ENCODE peak calls at places on chromosome 18, in seven cellular contexts. One of them, this sample, is unnamed.

GRCh38 chr18:32072321-32072720 is 19.4 kb upstream of the RNF138 start:
- DNase-seq in brain microvascular endothelial cell: no peak
- DNase-seq in kidney epithelial cell: no peak
- DNase-seq in astrocyte: no peak
- DNase-seq in fibroblast of villous mesenchyme: no peak
- DNase-seq in hepatocyte: no peak
- DNase-seq in tibial nerve: no peak
- DNase-seq in this sample: no peak

GRCh38 chr18:8525692-8526091 is 83.5 kb upstream of the RAB12 start:
- DNase-seq in brain microvascular endothelial cell: no peak
- DNase-seq in kidney epithelial cell: no peak
- DNase-seq in astrocyte: no peak
- DNase-seq in fibroblast of villous mesenchyme: no peak
- DNase-seq in hepatocyte: no peak
- DNase-seq in tibial nerve: no peak
- DNase-seq in this sample: no peak

GRCh38 chr18:46469186-46469915 is 187.7 kb downstream of the LOXHD1 start:
- DNase-seq in brain microvascular endothelial cell: no peak
- DNase-seq in kidney epithelial cell: no peak
- DNase-seq in astrocyte: peak
- DNase-seq in fibroblast of villous mesenchyme: no peak
- DNase-seq in hepatocyte: peak
- DNase-seq in tibial nerve: no peak
- DNase-seq in this sample: no peak

GRCh38 chr18:25941556-25941955 is 148.9 kb downstream of the SS18 start:
- DNase-seq in brain microvascular endothelial cell: no peak
- DNase-seq in kidney epithelial cell: no peak
- DNase-seq in astrocyte: no peak
- DNase-seq in fibroblast of villous mesenchyme: no peak
- DNase-seq in hepatocyte: no peak
- DNase-seq in tibial nerve: no peak
- DNase-seq in this sample: no peak

GRCh38 chr18:50429207-50429948 is 54.5 kb downstream of the SKA1 start:
- DNase-seq in brain microvascular endothelial cell: peak
- DNase-seq in kidney epithelial cell: no peak
- DNase-seq in astrocyte: no peak
- DNase-seq in fibroblast of villous mesenchyme: peak
- DNase-seq in hepatocyte: peak
- DNase-seq in tibial nerve: no peak
- DNase-seq in this sample: peak

GRCh38 chr18:43664487-43665008 is 387.3 kb upstream of the SYT4 start:
- DNase-seq in brain microvascular endothelial cell: no peak
- DNase-seq in kidney epithelial cell: no peak
- DNase-seq in astrocyte: peak
- DNase-seq in fibroblast of villous mesenchyme: no peak
- DNase-seq in hepatocyte: no peak
- DNase-seq in tibial nerve: no peak
- DNase-seq in this sample: peak

GRCh38 chr18:23170137-23170536 is 34.9 kb downstream of the CABLES1 start:
- DNase-seq in brain microvascular endothelial cell: no peak
- DNase-seq in kidney epithelial cell: no peak
- DNase-seq in astrocyte: no peak
- DNase-seq in fibroblast of villous mesenchyme: no peak
- DNase-seq in hepatocyte: no peak
- DNase-seq in tibial nerve: no peak
- DNase-seq in this sample: no peak

GRCh38 chr18:48844271-48844670 is 106.5 kb downstream of the SMAD7 start:
- DNase-seq in brain microvascular endothelial cell: no peak
- DNase-seq in kidney epithelial cell: no peak
- DNase-seq in astrocyte: no peak
- DNase-seq in fibroblast of villous mesenchyme: no peak
- DNase-seq in hepatocyte: no peak
- DNase-seq in tibial nerve: no peak
- DNase-seq in this sample: no peak

GRCh38 chr18:29586210-29586609 is 1409.3 kb upstream of the CDH2 start:
- DNase-seq in brain microvascular endothelial cell: no peak
- DNase-seq in kidney epithelial cell: no peak
- DNase-seq in astrocyte: no peak
- DNase-seq in fibroblast of villous mesenchyme: no peak
- DNase-seq in hepatocyte: no peak
- DNase-seq in tibial nerve: no peak
- DNase-seq in this sample: no peak

GRCh38 chr18:79879566-79879965 is 71.9 kb downstream of the SLC66A2 start:
- DNase-seq in brain microvascular endothelial cell: no peak
- DNase-seq in kidney epithelial cell: no peak
- DNase-seq in astrocyte: no peak
- DNase-seq in fibroblast of villous mesenchyme: no peak
- DNase-seq in hepatocyte: no peak
- DNase-seq in tibial nerve: peak
- DNase-seq in this sample: no peak

GRCh38 chr18:65628390-65628789 is 122.4 kb upstream of the CDH7 start:
- DNase-seq in brain microvascular endothelial cell: no peak
- DNase-seq in kidney epithelial cell: no peak
- DNase-seq in astrocyte: no peak
- DNase-seq in fibroblast of villous mesenchyme: no peak
- DNase-seq in hepatocyte: no peak
- DNase-seq in tibial nerve: no peak
- DNase-seq in this sample: no peak

GRCh38 chr18:54742654-54743053 is 85.6 kb upstream of the RAB27B start:
- DNase-seq in brain microvascular endothelial cell: peak
- DNase-seq in kidney epithelial cell: peak
- DNase-seq in astrocyte: peak
- DNase-seq in fibroblast of villous mesenchyme: peak
- DNase-seq in hepatocyte: peak
- DNase-seq in tibial nerve: peak
- DNase-seq in this sample: peak

GRCh38 chr18:5918196-5918595 is 22.9 kb upstream of the TMEM200C start:
- DNase-seq in brain microvascular endothelial cell: no peak
- DNase-seq in kidney epithelial cell: no peak
- DNase-seq in astrocyte: no peak
- DNase-seq in fibroblast of villous mesenchyme: no peak
- DNase-seq in hepatocyte: no peak
- DNase-seq in tibial nerve: no peak
- DNase-seq in this sample: no peak

GRCh38 chr18:76459687-76460350 is 35.2 kb downstream of the ZNF516 start:
- DNase-seq in brain microvascular endothelial cell: peak
- DNase-seq in kidney epithelial cell: peak
- DNase-seq in astrocyte: peak
- DNase-seq in fibroblast of villous mesenchyme: peak
- DNase-seq in hepatocyte: peak
- DNase-seq in tibial nerve: no peak
- DNase-seq in this sample: peak

GRCh38 chr18:3269241-3269640 is 7.3 kb downstream of the MYL12B start:
- DNase-seq in brain microvascular endothelial cell: no peak
- DNase-seq in kidney epithelial cell: no peak
- DNase-seq in astrocyte: no peak
- DNase-seq in fibroblast of villous mesenchyme: no peak
- DNase-seq in hepatocyte: no peak
- DNase-seq in tibial nerve: no peak
- DNase-seq in this sample: peak
- H3K4me3 ChIP-seq in brain microvascular endothelial cell: no peak
- H3K4me3 ChIP-seq in kidney epithelial cell: no peak
- H3K4me3 ChIP-seq in astrocyte: no peak
- H3K4me3 ChIP-seq in fibroblast of villous mesenchyme: no peak
- H3K4me3 ChIP-seq in hepatocyte: no peak
- H3K4me3 ChIP-seq in tibial nerve: no peak
- H3K4me3 ChIP-seq in this sample: no peak

GRCh38 chr18:36075862-36076587 is 8.7 kb upstream of the RPRD1A start:
- DNase-seq in brain microvascular endothelial cell: peak
- DNase-seq in kidney epithelial cell: peak
- DNase-seq in astrocyte: peak
- DNase-seq in fibroblast of villous mesenchyme: peak
- DNase-seq in hepatocyte: peak
- DNase-seq in tibial nerve: no peak
- DNase-seq in this sample: peak
- H3K4me3 ChIP-seq in brain microvascular endothelial cell: no peak
- H3K4me3 ChIP-seq in kidney epithelial cell: no peak
- H3K4me3 ChIP-seq in astrocyte: no peak
- H3K4me3 ChIP-seq in fibroblast of villous mesenchyme: no peak
- H3K4me3 ChIP-seq in hepatocyte: no peak
- H3K4me3 ChIP-seq in tibial nerve: no peak
- H3K4me3 ChIP-seq in this sample: no peak

DNA sequence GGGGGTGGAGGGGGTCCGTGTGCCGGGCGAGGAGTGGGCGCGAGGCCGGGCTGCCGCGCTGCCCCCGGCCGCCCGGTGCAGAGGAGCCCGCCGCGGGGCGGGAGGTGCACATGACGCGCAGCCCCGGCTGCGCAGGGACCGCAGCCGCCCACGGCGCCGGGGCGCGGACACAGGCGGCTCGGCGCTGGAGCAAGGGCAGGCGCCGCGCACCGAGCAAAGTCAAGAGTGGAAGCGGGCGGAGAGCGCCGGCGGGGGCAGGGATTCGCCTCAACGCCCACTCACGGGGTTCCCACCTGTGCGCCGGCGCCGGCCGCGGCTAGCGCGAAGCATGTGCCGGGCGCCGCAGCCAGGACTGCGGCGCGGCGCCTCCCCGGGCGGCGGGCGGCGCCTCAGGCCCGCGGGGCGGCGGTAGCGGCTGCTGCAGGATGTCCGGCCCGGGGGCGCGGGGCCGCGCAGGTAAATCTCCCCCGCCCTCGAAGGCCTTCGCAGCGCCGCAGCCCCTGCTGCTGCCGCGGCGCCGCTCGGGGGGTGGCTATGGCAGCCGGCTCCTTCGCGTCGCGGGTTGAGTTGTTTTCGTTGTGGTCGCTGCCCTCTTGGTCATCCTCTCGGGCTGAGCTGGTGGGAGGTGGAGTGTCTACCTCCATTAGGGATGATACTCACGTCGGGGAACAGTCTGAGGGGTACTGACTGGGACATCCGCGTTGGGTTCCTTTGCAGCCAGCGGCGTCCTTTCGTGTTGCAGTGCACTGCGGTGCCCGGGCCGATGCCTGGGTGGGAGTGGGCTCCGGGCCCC is 216.3 kb upstream of the DTNA start:
- DNase-seq in brain microvascular endothelial cell: no peak
- DNase-seq in kidney epithelial cell: no peak
- DNase-seq in astrocyte: peak
- DNase-seq in fibroblast of villous mesenchyme: no peak
- DNase-seq in hepatocyte: peak
- DNase-seq in tibial nerve: no peak
- DNase-seq in this sample: peak
- H3K4me3 ChIP-seq in brain microvascular endothelial cell: peak
- H3K4me3 ChIP-seq in kidney epithelial cell: peak
- H3K4me3 ChIP-seq in astrocyte: peak
- H3K4me3 ChIP-seq in fibroblast of villous mesenchyme: peak
- H3K4me3 ChIP-seq in hepatocyte: peak
- H3K4me3 ChIP-seq in tibial nerve: peak
- H3K4me3 ChIP-seq in this sample: peak

DNA sequence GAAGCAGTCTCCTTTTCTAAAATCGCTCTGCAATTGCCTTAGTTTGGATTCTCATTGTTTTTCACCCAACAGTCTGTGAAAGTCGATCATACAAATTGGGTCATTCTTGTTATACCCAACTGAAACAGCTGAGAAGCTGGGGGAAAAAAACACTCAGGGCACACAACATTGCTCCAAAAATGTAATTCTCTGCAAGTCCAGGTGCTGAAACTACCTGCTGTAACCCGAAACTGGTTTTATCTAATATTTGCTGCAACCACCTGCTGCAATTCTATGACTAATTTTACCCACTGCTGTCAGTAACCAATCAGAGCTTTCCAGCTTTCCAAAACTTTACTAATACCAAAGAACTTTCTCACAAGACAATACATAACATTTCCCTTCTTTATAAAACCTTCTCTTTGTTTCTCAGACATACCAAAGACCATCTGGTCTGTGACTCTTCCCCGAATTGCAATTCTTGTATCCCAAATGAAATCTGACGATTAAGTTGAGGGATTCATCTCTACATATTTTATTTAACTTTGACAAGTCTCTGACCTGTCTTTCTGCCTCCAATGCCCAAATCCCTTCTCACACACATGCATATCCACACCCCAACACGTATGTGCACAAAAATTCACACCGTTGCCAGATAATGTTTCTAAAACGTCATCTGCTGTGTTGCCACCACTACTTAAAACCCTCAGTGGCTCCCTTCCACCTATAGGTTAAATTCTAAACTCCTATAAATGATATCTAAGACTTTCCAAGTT is 198.3 kb downstream of the PIEZO2 start:
- DNase-seq in brain microvascular endothelial cell: no peak
- DNase-seq in kidney epithelial cell: no peak
- DNase-seq in astrocyte: no peak
- DNase-seq in fibroblast of villous mesenchyme: no peak
- DNase-seq in hepatocyte: no peak
- DNase-seq in tibial nerve: no peak
- DNase-seq in this sample: no peak
- H3K4me3 ChIP-seq in brain microvascular endothelial cell: no peak
- H3K4me3 ChIP-seq in kidney epithelial cell: no peak
- H3K4me3 ChIP-seq in astrocyte: no peak
- H3K4me3 ChIP-seq in fibroblast of villous mesenchyme: no peak
- H3K4me3 ChIP-seq in hepatocyte: no peak
- H3K4me3 ChIP-seq in tibial nerve: no peak
- H3K4me3 ChIP-seq in this sample: no peak

GRCh38 chr18:21896732-21897336 is 156.2 kb downstream of the MIB1 start:
- DNase-seq in brain microvascular endothelial cell: no peak
- DNase-seq in kidney epithelial cell: no peak
- DNase-seq in astrocyte: no peak
- DNase-seq in fibroblast of villous mesenchyme: no peak
- DNase-seq in hepatocyte: no peak
- DNase-seq in tibial nerve: no peak
- DNase-seq in this sample: no peak
- H3K4me3 ChIP-seq in brain microvascular endothelial cell: no peak
- H3K4me3 ChIP-seq in kidney epithelial cell: no peak
- H3K4me3 ChIP-seq in astrocyte: no peak
- H3K4me3 ChIP-seq in fibroblast of villous mesenchyme: no peak
- H3K4me3 ChIP-seq in hepatocyte: no peak
- H3K4me3 ChIP-seq in tibial nerve: no peak
- H3K4me3 ChIP-seq in this sample: no peak

GRCh38 chr18:24530630-24531111 is 70.2 kb downstream of the HRH4 start:
- DNase-seq in brain microvascular endothelial cell: peak
- DNase-seq in kidney epithelial cell: peak
- DNase-seq in astrocyte: peak
- DNase-seq in fibroblast of villous mesenchyme: peak
- DNase-seq in hepatocyte: peak
- DNase-seq in tibial nerve: no peak
- DNase-seq in this sample: peak
- H3K4me3 ChIP-seq in brain microvascular endothelial cell: no peak
- H3K4me3 ChIP-seq in kidney epithelial cell: no peak
- H3K4me3 ChIP-seq in astrocyte: peak
- H3K4me3 ChIP-seq in fibroblast of villous mesenchyme: no peak
- H3K4me3 ChIP-seq in hepatocyte: no peak
- H3K4me3 ChIP-seq in tibial nerve: no peak
- H3K4me3 ChIP-seq in this sample: no peak

This sample was measured in mesenchymal stem cell.